ENCODE peak calls at places on chromosome 11, in seven cellular contexts. U, F, N, K, E, Z and C are unnamed samples. For H3K36me3, the result is how much of the 10 kb centered on the place peaks cover.

GRCh38 chr11:44066732-44067131 is 662 bp downstream of the ACCS start:
- DNase-seq in F (peak), U (no peak), E (no peak), Z (peak), K (no peak), N (no peak), C (peak)

GRCh38 chr11:103878646-103879045 is 157.8 kb upstream of the DDI1 start:
- DNase-seq in F (no peak), N (no peak), K (no peak), E (no peak), Z (no peak), U (no peak), C (no peak)

GRCh38 chr11:67504023-67504949 is 877 bp downstream of the PITPNM1 start:
- DNase-seq in U (peak), N (no peak), K (peak), Z (peak), E (peak), F (peak), C (no peak)

GRCh38 chr11:99937330-99937729 is 749.8 kb upstream of the ARHGAP42 start:
- DNase-seq in F (no peak), N (no peak), Z (no peak), K (no peak), U (no peak), E (no peak), C (no peak)

GRCh38 chr11:13486926-13487660 is 8.7 kb downstream of the PTH start:
- DNase-seq in E (peak), F (peak), U (peak), K (peak), Z (peak), N (peak), C (no peak)

GRCh38 chr11:64684357-64684756 is 38.6 kb downstream of the NRXN2 start:
- DNase-seq in N (no peak), F (no peak), Z (no peak), E (no peak), K (no peak), U (no peak), C (no peak)

GRCh38 chr11:79564288-79564925 is 123.6 kb upstream of the TENM4 start:
- DNase-seq in U (no peak), E (no peak), N (no peak), F (no peak), Z (no peak), K (no peak), C (no peak)

GRCh38 chr11:9802291-9802861 is 138.5 kb downstream of the SWAP70 start:
- DNase-seq in F (no peak), Z (no peak), N (no peak), U (no peak), E (no peak), K (no peak), C (no peak)

GRCh38 chr11:126378763-126379162 is 23.3 kb downstream of the ST3GAL4 start:
- DNase-seq in U (peak), E (no peak), F (no peak), K (no peak), N (peak), Z (peak), C (no peak)

GRCh38 chr11:66324626-66325025 is 7.8 kb upstream of the CD248 start:
- DNase-seq in Z (no peak), E (no peak), N (no peak), U (no peak), F (no peak), K (no peak), C (no peak)

GRCh38 chr11:111978028-111978771 is 41.1 kb downstream of the DIXDC1 start:
- DNase-seq in F (peak), E (no peak), K (no peak), N (peak), U (peak), Z (peak), C (peak)

GRCh38 chr11:57638005-57638760 is 11.5 kb downstream of the YPEL4 start:
- DNase-seq in N (peak), Z (peak), F (peak), E (peak), K (no peak), U (peak), C (peak)

GRCh38 chr11:129972596-129972995 is 30.0 kb downstream of the PRDM10 start:
- DNase-seq in U (no peak), E (no peak), F (no peak), N (no peak), K (no peak), Z (no peak), C (no peak)

GRCh38 chr11:47715082-47715669 is at the start of gene AGBL2:
- DNase-seq in K (peak), N (peak), E (peak), F (peak), U (peak), Z (peak), C (peak)

GRCh38 chr11:34501500-34501899 is 12.1 kb downstream of the ELF5 start:
- DNase-seq in U (no peak), F (no peak), K (no peak), Z (no peak), N (no peak), E (no peak), C (no peak)

GRCh38 chr11:27563201-27563600 is 56.6 kb upstream of the LIN7C start:
- DNase-seq in U (no peak), F (no peak), Z (peak), N (no peak), K (no peak), E (no peak), C (no peak)

GRCh38 chr11:1229471-1230120 is 6.7 kb downstream of the MUC5B start:
- DNase-seq in K (no peak), N (no peak), E (peak), F (peak), U (no peak), Z (no peak), C (no peak)

GRCh38 chr11:35007277-35007676 is 90.9 kb downstream of the PDHX start:
- DNase-seq in E (no peak), F (no peak), U (no peak), N (no peak), K (no peak), Z (no peak), C (no peak)

GRCh38 chr11:77171254-77171653 is 43.2 kb downstream of the MYO7A start:
- DNase-seq in Z (no peak), K (no peak), F (no peak), N (no peak), E (peak), U (no peak), C (no peak)

GRCh38 chr11:85679581-85679980 is 6.4 kb downstream of the CCDC89 start:
- DNase-seq in K (no peak), N (no peak), E (no peak), U (no peak), F (no peak), Z (no peak), C (no peak)

GRCh38 chr11:69394902-69395690 is 86.4 kb upstream of the LINC01488 start:
- DNase-seq in E (peak), N (no peak), U (no peak), K (no peak), F (no peak), Z (no peak), C (no peak)

GRCh38 chr11:112498701-112499100 is 238.0 kb upstream of the PLET1 start:
- DNase-seq in E (no peak), N (no peak), F (no peak), Z (no peak), U (no peak), K (no peak), C (no peak)

GRCh38 chr11:78499971-78500370 is 74.7 kb downstream of the NARS2 start:
- DNase-seq in K (no peak), F (no peak), U (no peak), Z (peak), N (no peak), E (no peak), C (no peak)

GRCh38 chr11:127074151-127074761 is 73.7 kb upstream of the KIRREL3 start:
- DNase-seq in E (no peak), K (no peak), Z (no peak), U (no peak), F (peak), N (no peak), C (no peak)

GRCh38 chr11:77770629-77771028 is 49.9 kb downstream of the RSF1 start:
- DNase-seq in F (no peak), E (no peak), U (no peak), Z (no peak), N (no peak), K (no peak), C (no peak)

GRCh38 chr11:72962084-72962483 is 147.9 kb downstream of the ATG16L2 start:
- DNase-seq in Z (no peak), F (no peak), N (no peak), U (no peak), K (no peak), E (no peak), C (no peak)

DNA sequence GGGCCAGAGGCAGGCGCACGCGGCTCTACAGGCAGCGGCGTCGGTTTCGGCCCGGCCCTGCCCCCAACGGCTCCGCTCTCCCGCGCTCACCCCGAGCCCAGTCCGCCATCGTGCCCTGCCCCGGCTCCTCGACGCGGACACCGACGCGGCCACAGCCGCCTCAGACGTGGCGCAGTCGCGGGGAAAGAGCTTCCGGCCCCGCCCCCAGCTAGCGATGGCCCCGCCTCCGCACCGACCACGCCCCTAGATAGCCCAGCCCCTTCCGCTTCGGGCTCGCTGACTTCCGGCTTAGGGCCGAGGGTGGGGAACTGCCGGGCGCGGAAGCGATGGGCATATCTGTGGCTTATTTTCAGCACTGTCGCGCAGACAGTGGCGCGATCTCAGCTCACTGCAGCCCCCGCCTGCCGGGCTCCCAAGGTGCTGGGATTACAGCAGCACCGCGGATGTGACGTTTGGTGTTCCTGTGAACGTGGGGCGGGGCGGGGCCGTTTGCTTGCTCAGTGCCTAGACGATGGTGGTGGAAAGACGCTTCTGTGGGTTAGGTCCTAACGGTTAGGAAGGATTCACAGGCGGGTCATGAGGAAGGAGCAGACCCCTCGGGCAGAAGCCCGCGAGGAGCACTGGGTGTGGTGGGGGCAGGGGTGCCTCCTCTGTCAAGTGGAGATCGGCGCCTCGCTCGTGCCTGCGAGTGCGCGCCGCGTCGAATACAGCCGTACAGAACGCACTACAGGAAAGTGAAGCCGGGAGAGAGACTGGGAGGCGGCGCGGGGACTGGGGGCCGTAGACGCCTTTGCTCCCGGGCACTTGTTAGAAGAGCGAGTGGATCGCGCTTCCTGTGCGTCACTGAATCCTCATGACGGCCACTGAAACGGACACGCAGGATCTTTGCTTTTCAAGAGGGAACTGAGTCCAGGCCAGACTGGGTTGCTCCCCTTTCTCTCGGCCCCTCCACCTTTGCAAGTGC is at the start of the genes BET1L and RIC8A:
- DNase-seq in U (peak), Z (peak), E (peak), N (peak), K (peak), F (peak), C (peak)
- H3K36me3 ChIP-seq in U (under half), Z (under half), E (under half), N (half or more), K (half or more), F (under half), C (under half)

GRCh38 chr11:18479063-18479462 is 23.4 kb downstream of the LDHAL6A start:
- DNase-seq in F (no peak), U (no peak), K (no peak), Z (no peak), N (no peak), E (no peak), C (no peak)
- H3K36me3 ChIP-seq in F (under half), U (under half), K (under half), Z (under half), N (half or more), E (half or more), C (under half)

GRCh38 chr11:18088974-18089373 is 16.9 kb downstream of the SAAL1 start:
- DNase-seq in Z (no peak), U (no peak), N (no peak), F (no peak), E (no peak), K (no peak), C (no peak)

GRCh38 chr11:18088371-18088770 is 17.5 kb downstream of the SAAL1 start:
- DNase-seq in Z (no peak), N (no peak), E (no peak), K (no peak), F (no peak), U (no peak), C (no peak)

GRCh38 chr11:18093946-18094345 is 11.9 kb downstream of the SAAL1 start:
- DNase-seq in F (no peak), N (no peak), Z (no peak), K (no peak), E (no peak), U (no peak), C (no peak)

GRCh38 chr11:18091731-18092130 is 14.2 kb downstream of the SAAL1 start:
- DNase-seq in N (no peak), E (no peak), K (no peak), F (no peak), Z (no peak), U (no peak), C (no peak)
- H3K36me3 ChIP-seq in N (half or more), E (under half), K (under half), F (under half), Z (under half), U (under half), C (under half)

GRCh38 chr11:60918941-60919275 is 5.0 kb downstream of the TMEM109 start:
- DNase-seq in Z (no peak), U (no peak), F (no peak), E (no peak), K (no peak), N (no peak), C (no peak)
- H3K36me3 ChIP-seq in Z (under half), U (under half), F (under half), E (under half), K (under half), N (under half), C (under half)

DNA sequence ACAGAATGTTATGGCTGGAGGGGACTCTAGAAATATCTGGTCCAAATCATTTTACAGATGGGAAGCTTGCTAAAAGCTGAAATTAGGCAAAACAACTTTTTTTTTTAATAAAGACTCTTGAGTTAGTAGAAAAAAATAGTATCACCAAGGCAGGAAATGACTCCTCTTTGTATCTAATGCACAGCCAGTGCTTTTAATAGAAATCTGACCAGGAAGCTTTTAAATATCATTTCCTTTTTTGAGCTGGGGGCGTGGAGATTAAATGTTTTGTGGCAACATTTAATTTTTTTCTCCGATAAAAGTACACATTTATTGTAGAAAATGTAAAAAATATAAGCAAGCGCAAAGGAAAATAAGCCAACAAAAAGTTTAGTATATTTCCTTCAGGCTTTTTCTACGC is 22.5 kb downstream of the TRAF6 start:
- DNase-seq in Z (peak), N (no peak), K (no peak), U (no peak), F (no peak), E (no peak), C (no peak)
- H3K36me3 ChIP-seq in Z (under half), N (half or more), K (under half), U (under half), F (under half), E (under half), C (under half)

GRCh38 chr11:118524356-118524755 is 2.9 kb upstream of the TTC36 start:
- DNase-seq in U (no peak), Z (no peak), E (no peak), K (no peak), F (no peak), N (no peak), C (no peak)
- H3K36me3 ChIP-seq in U (under half), Z (under half), E (under half), K (under half), F (under half), N (half or more), C (under half)